ENCODE peak calls at places on chromosomes 2 and 18, in four cellular contexts. One of them, this sample, is unnamed.

GRCh38 chr2:169900686-169901085 is 73.4 kb downstream of the UBR3 start:
- DNase-seq in A549: no peak
- DNase-seq in IMR-90: peak
- DNase-seq in HepG2: no peak
- DNase-seq in this sample: no peak

GRCh38 chr2:112924855-112925254 is 13.9 kb downstream of the IL37 start:
- DNase-seq in A549: peak
- DNase-seq in IMR-90: no peak
- DNase-seq in HepG2: no peak
- DNase-seq in this sample: no peak

GRCh38 chr2:866009-866680 is 84.5 kb upstream of the SNTG2 start:
- DNase-seq in A549: no peak
- DNase-seq in IMR-90: no peak
- DNase-seq in HepG2: no peak
- DNase-seq in this sample: peak

GRCh38 chr2:231161252-231162035 is 36.6 kb upstream of the HTR2B start:
- DNase-seq in A549: no peak
- DNase-seq in IMR-90: no peak
- DNase-seq in HepG2: no peak
- DNase-seq in this sample: no peak

GRCh38 chr2:66495788-66496640 is 61.1 kb downstream of the MEIS1 start:
- DNase-seq in A549: peak
- DNase-seq in IMR-90: peak
- DNase-seq in HepG2: peak
- DNase-seq in this sample: peak

GRCh38 chr2:65017335-65017734 is 28.1 kb downstream of the SLC1A4 start:
- DNase-seq in A549: no peak
- DNase-seq in IMR-90: no peak
- DNase-seq in HepG2: no peak
- DNase-seq in this sample: peak

GRCh38 chr2:30336978-30337841 is 105.9 kb downstream of the LBH start:
- DNase-seq in A549: no peak
- DNase-seq in IMR-90: peak
- DNase-seq in HepG2: no peak
- DNase-seq in this sample: no peak

GRCh38 chr2:218960196-218961165 is 1.0 kb downstream of the CDK5R2 start:
- DNase-seq in A549: no peak
- DNase-seq in IMR-90: no peak
- DNase-seq in HepG2: no peak
- DNase-seq in this sample: no peak

GRCh38 chr18:49021433-49022129 is 70.8 kb upstream of the SMAD7 start:
- DNase-seq in A549: peak
- DNase-seq in IMR-90: peak
- DNase-seq in HepG2: peak
- DNase-seq in this sample: peak

GRCh38 chr2:127107622-127107999 is 657 bp upstream of the BIN1 start:
- DNase-seq in A549: peak
- DNase-seq in IMR-90: no peak
- DNase-seq in HepG2: no peak
- DNase-seq in this sample: no peak

GRCh38 chr18:76721207-76721996 is 101.0 kb upstream of the ZNF236 start:
- DNase-seq in A549: no peak
- DNase-seq in IMR-90: no peak
- DNase-seq in HepG2: no peak
- DNase-seq in this sample: no peak

GRCh38 chr2:24047703-24048033 is 477 bp upstream of the WDCP start:
- DNase-seq in A549: no peak
- DNase-seq in IMR-90: no peak
- DNase-seq in HepG2: no peak
- DNase-seq in this sample: no peak

GRCh38 chr18:54616220-54616848 is 25.3 kb downstream of the DYNAP start:
- DNase-seq in A549: no peak
- DNase-seq in IMR-90: no peak
- DNase-seq in HepG2: no peak
- DNase-seq in this sample: peak

GRCh38 chr2:25347205-25347815 is 5.6 kb upstream of the DNMT3A start:
- DNase-seq in A549: no peak
- DNase-seq in IMR-90: peak
- DNase-seq in HepG2: no peak
- DNase-seq in this sample: no peak

GRCh38 chr2:120238728-120239487 is 13.7 kb upstream of the RALB start:
- DNase-seq in A549: peak
- DNase-seq in IMR-90: peak
- DNase-seq in HepG2: peak
- DNase-seq in this sample: peak

GRCh38 chr18:9803698-9804516 is 81.9 kb upstream of the TXNDC2 start:
- DNase-seq in A549: no peak
- DNase-seq in IMR-90: no peak
- DNase-seq in HepG2: no peak
- DNase-seq in this sample: peak

GRCh38 chr2:904243-905024 is 46.2 kb upstream of the SNTG2 start:
- DNase-seq in A549: no peak
- DNase-seq in IMR-90: no peak
- DNase-seq in HepG2: no peak
- DNase-seq in this sample: no peak

GRCh38 chr2:128377071-128377910 is 58.6 kb upstream of the HS6ST1 start:
- DNase-seq in A549: no peak
- DNase-seq in IMR-90: no peak
- DNase-seq in HepG2: no peak
- DNase-seq in this sample: no peak

GRCh38 chr18:48629730-48630324 is 91.0 kb downstream of the CTIF start:
- DNase-seq in A549: peak
- DNase-seq in IMR-90: peak
- DNase-seq in HepG2: peak
- DNase-seq in this sample: no peak

GRCh38 chr18:72086421-72086820 is 457.7 kb downstream of the CBLN2 start:
- DNase-seq in A549: peak
- DNase-seq in IMR-90: no peak
- DNase-seq in HepG2: peak
- DNase-seq in this sample: peak

GRCh38 chr2:190382851-190383250 is 25.3 kb upstream of the MFSD6 start:
- DNase-seq in A549: peak
- DNase-seq in IMR-90: peak
- DNase-seq in HepG2: peak
- DNase-seq in this sample: peak
- TF ChIP-seq USF2 in A549: no peak
- TF ChIP-seq USF2 in IMR-90: no peak
- TF ChIP-seq USF2 in HepG2: no peak
- TF ChIP-seq USF2 in this sample: no peak

GRCh38 chr2:199505755-199506403 is 48.1 kb upstream of the SATB2 start:
- DNase-seq in A549: no peak
- DNase-seq in IMR-90: no peak
- DNase-seq in HepG2: no peak
- DNase-seq in this sample: no peak
- TF ChIP-seq MAFK in A549: no peak
- TF ChIP-seq MAFK in IMR-90: no peak
- TF ChIP-seq MAFK in HepG2: no peak
- TF ChIP-seq MAFK in this sample: no peak

GRCh38 chr2:217636578-217637267 is 366.1 kb downstream of the TNS1 start:
- DNase-seq in A549: no peak
- DNase-seq in IMR-90: no peak
- DNase-seq in HepG2: no peak
- DNase-seq in this sample: no peak
- TF ChIP-seq USF2 in A549: no peak
- TF ChIP-seq USF2 in IMR-90: no peak
- TF ChIP-seq USF2 in HepG2: no peak
- TF ChIP-seq USF2 in this sample: no peak

GRCh38 chr2:192675640-192676039 is 480.9 kb upstream of the TMEFF2 start:
- DNase-seq in A549: no peak
- DNase-seq in IMR-90: no peak
- DNase-seq in HepG2: no peak
- DNase-seq in this sample: no peak
- TF ChIP-seq MAFK in A549: no peak
- TF ChIP-seq MAFK in IMR-90: no peak
- TF ChIP-seq MAFK in HepG2: no peak
- TF ChIP-seq MAFK in this sample: no peak

GRCh38 chr2:69579561-69579960 is 64.0 kb downstream of the AAK1 start:
- DNase-seq in A549: no peak
- DNase-seq in IMR-90: no peak
- DNase-seq in HepG2: no peak
- DNase-seq in this sample: no peak

GRCh38 chr2:69584127-69584889 is 59.2 kb downstream of the AAK1 start:
- DNase-seq in A549: no peak
- DNase-seq in IMR-90: no peak
- DNase-seq in HepG2: peak
- DNase-seq in this sample: no peak

GRCh38 chr2:69583434-69583833 is 60.1 kb downstream of the AAK1 start:
- DNase-seq in A549: no peak
- DNase-seq in IMR-90: no peak
- DNase-seq in HepG2: no peak
- DNase-seq in this sample: no peak

GRCh38 chr2:69581774-69582581 is 61.6 kb downstream of the AAK1 start:
- DNase-seq in A549: peak
- DNase-seq in IMR-90: peak
- DNase-seq in HepG2: peak
- DNase-seq in this sample: peak

DNA sequence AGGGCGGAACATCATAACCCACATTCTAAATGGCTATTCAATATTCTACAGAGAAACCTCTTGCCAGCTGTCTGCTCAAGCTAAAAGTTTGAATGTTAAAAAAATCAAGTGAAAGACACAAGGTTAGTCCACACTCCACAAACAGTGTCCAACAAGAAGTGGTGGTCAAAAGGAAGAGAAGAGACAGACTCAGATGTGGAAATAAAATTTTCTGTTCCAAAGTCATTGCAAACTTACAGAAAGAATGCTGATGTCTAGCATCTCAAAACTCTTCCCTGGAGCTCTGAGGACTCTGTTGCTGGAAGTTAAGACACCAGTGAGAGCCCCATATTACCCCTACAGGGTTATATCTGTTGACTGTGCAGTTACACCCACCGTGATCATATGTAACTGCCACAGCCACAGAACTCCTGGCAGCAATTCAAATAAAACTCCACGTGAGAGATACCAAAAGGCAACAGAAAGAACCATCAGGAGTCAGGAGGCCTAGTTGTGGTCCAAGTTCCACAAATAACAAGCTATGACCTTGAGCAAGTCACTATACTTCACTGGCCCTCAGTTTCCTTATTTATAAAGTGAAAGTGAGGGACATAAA is 60.9 kb downstream of the AAK1 start:
- DNase-seq in A549: no peak
- DNase-seq in IMR-90: peak
- DNase-seq in HepG2: peak
- DNase-seq in this sample: peak
- TF ChIP-seq USF2 in A549: no peak
- TF ChIP-seq USF2 in IMR-90: no peak
- TF ChIP-seq USF2 in HepG2: no peak
- TF ChIP-seq USF2 in this sample: no peak

GRCh38 chr18:34767601-34768027 is 57.5 kb downstream of the DTNA start:
- DNase-seq in A549: no peak
- DNase-seq in IMR-90: peak
- DNase-seq in HepG2: no peak
- DNase-seq in this sample: no peak
- TF ChIP-seq MAFK in A549: no peak
- TF ChIP-seq MAFK in IMR-90: no peak
- TF ChIP-seq MAFK in HepG2: no peak
- TF ChIP-seq MAFK in this sample: no peak

GRCh38 chr2:100857341-100857740 is 37.4 kb downstream of the NPAS2 start:
- DNase-seq in A549: no peak
- DNase-seq in IMR-90: no peak
- DNase-seq in HepG2: no peak
- DNase-seq in this sample: no peak
- TF ChIP-seq USF2 in A549: no peak
- TF ChIP-seq USF2 in IMR-90: no peak
- TF ChIP-seq USF2 in HepG2: no peak
- TF ChIP-seq USF2 in this sample: no peak